ENCODE peak calls at places on chromosomes 16 and 17, in eight cellular contexts. V is ascending aorta; A is PC-3; R is AG10803; Y is CD8-positive, alpha-beta T cell; E is LNCaP clone FGC; L is fibroblast of the aortic adventitia; J is testis. K is an unnamed sample.

GRCh38 chr16:4461250-4462085 is 13.0 kb downstream of the NMRAL1 start:
- DNase-seq in V (no peak), J (no peak), R (no peak), E (no peak), A (no peak), Y (no peak), L (no peak), K (peak)

GRCh38 chr17:38919316-38920078 is 5.9 kb upstream of the LASP1NB start:
- DNase-seq in E (no peak), J (peak), R (no peak), Y (peak), V (no peak), A (no peak), L (no peak), K (no peak)

GRCh38 chr16:3311496-3311895 is 6.2 kb downstream of the ZNF75A start:
- DNase-seq in Y (no peak), E (no peak), L (no peak), J (no peak), V (no peak), A (no peak), R (no peak), K (no peak)

GRCh38 chr16:840561-841454 is 40.3 kb upstream of the GNG13 start:
- DNase-seq in R (no peak), L (no peak), J (no peak), E (no peak), A (no peak), V (no peak), Y (no peak), K (no peak)

GRCh38 chr16:74984194-74984669 is 691 bp downstream of the WDR59 start:
- DNase-seq in E (no peak), Y (no peak), A (peak), J (no peak), V (no peak), R (peak), L (peak), K (peak)

GRCh38 chr16:54657058-54657708 is 273.5 kb upstream of the IRX5 start:
- DNase-seq in R (peak), V (no peak), A (peak), J (peak), Y (no peak), L (peak), E (peak), K (peak)

GRCh38 chr17:64259922-64260321 is 3.1 kb downstream of the TEX2 start:
- DNase-seq in Y (no peak), J (no peak), R (peak), V (no peak), E (no peak), A (peak), L (peak), K (peak)

GRCh38 chr17:79325707-79326106 is 251.1 kb downstream of the ENGASE start:
- DNase-seq in R (no peak), E (no peak), V (no peak), J (peak), L (peak), Y (no peak), A (peak), K (peak)

GRCh38 chr16:13839577-13839976 is 80.4 kb upstream of the ERCC4 start:
- DNase-seq in Y (no peak), L (no peak), R (no peak), A (no peak), E (no peak), V (no peak), J (no peak), K (no peak)

GRCh38 chr17:43673516-43674323 is 12.0 kb upstream of the MEOX1 start:
- DNase-seq in Y (peak), E (no peak), R (peak), L (peak), A (peak), V (no peak), J (peak), K (peak)

GRCh38 chr16:2783581-2784375 is 3.6 kb downstream of the PRSS33 start:
- DNase-seq in Y (no peak), E (no peak), L (no peak), J (no peak), A (no peak), V (no peak), R (no peak), K (no peak)

GRCh38 chr16:22425036-22425801 is 50.8 kb upstream of the CDR2 start:
- DNase-seq in R (peak), A (no peak), J (peak), L (peak), Y (no peak), V (no peak), E (no peak), K (no peak)

GRCh38 chr17:30232015-30232821 is 3.3 kb downstream of the SLC6A4 start:
- DNase-seq in E (no peak), L (no peak), V (no peak), Y (no peak), A (no peak), J (no peak), R (no peak), K (no peak)

GRCh38 chr16:81041696-81042095 is 6.1 kb downstream of the ATMIN start:
- DNase-seq in L (no peak), V (no peak), E (no peak), Y (no peak), A (no peak), J (no peak), R (no peak), K (no peak)

GRCh38 chr16:29007865-29008593 is 23.2 kb downstream of the LAT start:
- DNase-seq in V (no peak), Y (peak), R (peak), A (peak), L (peak), J (peak), E (no peak), K (peak)

GRCh38 chr16:3188925-3189825 is 1.2 kb downstream of the OR1F1 start:
- DNase-seq in V (no peak), E (no peak), L (peak), R (peak), J (no peak), A (peak), Y (peak), K (peak)

GRCh38 chr17:57767561-57767960 is 22.5 kb upstream of the CCDC182 start:
- DNase-seq in E (no peak), A (no peak), Y (no peak), L (no peak), V (no peak), R (no peak), J (no peak), K (no peak)

GRCh38 chr16:54436342-54436741 is 149.8 kb upstream of the IRX3 start:
- DNase-seq in Y (no peak), E (no peak), R (no peak), A (no peak), L (no peak), V (no peak), J (no peak), K (no peak)

GRCh38 chr16:10514369-10515055 is 65.9 kb downstream of the EMP2 start:
- DNase-seq in V (no peak), L (peak), A (peak), J (peak), E (peak), R (peak), Y (no peak), K (peak)

GRCh38 chr17:50834786-50835562 is 412 bp upstream of the WFIKKN2 start:
- DNase-seq in L (peak), V (no peak), R (no peak), A (no peak), E (no peak), J (peak), Y (no peak), K (no peak)

GRCh38 chr16:4511441-4512082 is 27.0 kb downstream of the CDIP1 start:
- DNase-seq in A (peak), E (no peak), Y (no peak), V (no peak), J (peak), R (peak), L (peak), K (peak)

GRCh38 chr16:67666538-67667433 is at the start of the genes C16orf86 and ENKD1:
- DNase-seq in A (peak), V (no peak), J (peak), Y (peak), R (peak), E (no peak), L (peak), K (peak)

GRCh38 chr17:62807812-62808575 is at the start of gene MARCHF10:
- DNase-seq in E (no peak), R (no peak), A (peak), J (peak), Y (no peak), L (no peak), V (no peak), K (peak)

GRCh38 chr16:1224558-1224957 is 510 bp downstream of the TPSG1 start:
- DNase-seq in A (no peak), J (no peak), R (no peak), L (no peak), Y (no peak), V (no peak), E (no peak), K (no peak)

GRCh38 chr17:71084838-71085237 is 915.5 kb downstream of the KCNJ2 start:
- DNase-seq in Y (no peak), L (no peak), A (no peak), V (no peak), E (no peak), R (no peak), J (no peak), K (no peak)

GRCh38 chr17:71080937-71081336 is 911.6 kb downstream of the KCNJ2 start:
- DNase-seq in R (no peak), J (no peak), Y (no peak), L (no peak), E (no peak), V (no peak), A (no peak), K (no peak)

GRCh38 chr17:71084219-71084618 is 914.9 kb downstream of the KCNJ2 start:
- DNase-seq in R (peak), E (no peak), J (peak), L (peak), Y (no peak), A (peak), V (no peak), K (peak)

GRCh38 chr17:71081666-71082065 is 912.3 kb downstream of the KCNJ2 start:
- DNase-seq in E (no peak), L (no peak), Y (no peak), J (no peak), V (no peak), A (no peak), R (no peak), K (no peak)

DNA sequence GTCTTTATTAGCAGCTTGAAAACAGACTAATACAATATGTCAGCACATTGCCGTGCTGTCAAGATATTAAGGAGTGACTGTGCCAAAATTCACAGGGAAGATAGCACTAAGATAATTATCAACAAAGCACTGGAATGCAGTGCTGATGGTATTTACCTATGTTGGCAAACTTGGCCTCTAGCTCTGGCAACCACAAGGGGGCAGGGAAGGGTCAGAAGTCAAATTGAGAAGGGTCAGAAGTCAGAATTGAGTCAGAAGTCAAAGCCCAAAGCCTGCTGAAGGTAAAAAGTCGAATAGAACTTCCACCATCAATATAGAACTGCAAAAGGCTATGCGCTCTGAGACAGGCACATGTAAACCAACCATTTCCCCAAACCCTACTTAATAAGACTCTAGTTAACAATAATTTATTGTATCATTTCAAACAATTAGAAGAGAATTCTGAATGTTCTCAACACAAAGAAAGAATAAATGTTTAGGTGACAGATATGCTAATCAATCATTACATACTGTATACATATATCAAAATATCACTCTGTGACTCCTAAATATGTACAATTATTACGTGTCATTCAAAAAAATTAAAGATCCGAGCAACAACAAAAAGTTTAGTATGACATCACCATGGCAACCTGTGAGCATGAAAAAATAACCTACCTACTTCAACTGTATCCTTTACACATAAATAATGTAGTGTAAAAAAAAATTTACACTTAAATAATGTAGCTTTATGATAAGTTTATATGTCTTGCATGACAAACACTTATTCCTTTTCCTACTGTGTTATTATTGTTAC is 916.1 kb downstream of the KCNJ2 start:
- DNase-seq in A (peak), R (peak), L (no peak), V (no peak), E (peak), J (peak), Y (no peak), K (peak)
- TF ChIP-seq CTCF in A (peak), R (peak), L (no peak), V (no peak), E (peak), J (no peak), Y (no peak), K (peak)

DNA sequence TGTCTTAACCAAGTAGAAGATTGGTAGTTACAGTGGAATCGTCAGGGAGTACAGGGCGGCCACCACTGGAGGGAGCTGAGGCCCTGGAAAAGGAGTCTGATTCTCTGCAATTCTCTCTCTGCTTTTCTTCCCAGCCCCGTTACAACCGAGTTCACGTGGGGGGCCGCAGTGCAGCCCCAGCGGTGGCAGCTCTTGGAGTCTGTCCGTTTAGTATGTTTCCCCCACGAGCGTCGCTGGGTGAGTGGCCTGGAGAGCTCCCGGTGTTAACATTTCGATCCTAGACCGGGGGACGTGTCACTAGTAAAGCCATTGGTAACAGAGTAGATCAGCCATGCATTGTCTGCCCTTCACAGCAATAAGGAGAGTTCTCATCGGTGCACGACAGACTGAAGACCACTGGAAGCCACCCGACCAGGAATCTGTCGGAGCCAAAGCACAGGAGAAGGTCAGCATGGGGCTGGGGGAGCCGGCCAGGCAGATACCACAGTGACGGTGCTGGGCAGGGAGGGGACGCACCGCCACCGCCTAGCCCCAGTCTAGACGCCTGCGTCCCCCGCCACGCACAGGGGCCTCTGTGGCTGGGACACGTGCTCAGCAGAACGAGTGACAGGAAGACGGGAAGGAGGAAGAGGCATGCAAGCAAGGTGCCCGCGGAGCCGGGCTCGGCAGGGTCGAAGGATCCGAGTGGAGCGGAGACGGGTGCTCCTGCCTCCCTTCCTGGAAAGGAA is 15.7 kb downstream of the SLC16A3 start:
- DNase-seq in A (peak), J (peak), Y (no peak), R (peak), V (no peak), E (no peak), L (peak), K (no peak)
- TF ChIP-seq CTCF in A (peak), J (peak), Y (peak), R (peak), V (no peak), E (peak), L (peak), K (peak)

DNA sequence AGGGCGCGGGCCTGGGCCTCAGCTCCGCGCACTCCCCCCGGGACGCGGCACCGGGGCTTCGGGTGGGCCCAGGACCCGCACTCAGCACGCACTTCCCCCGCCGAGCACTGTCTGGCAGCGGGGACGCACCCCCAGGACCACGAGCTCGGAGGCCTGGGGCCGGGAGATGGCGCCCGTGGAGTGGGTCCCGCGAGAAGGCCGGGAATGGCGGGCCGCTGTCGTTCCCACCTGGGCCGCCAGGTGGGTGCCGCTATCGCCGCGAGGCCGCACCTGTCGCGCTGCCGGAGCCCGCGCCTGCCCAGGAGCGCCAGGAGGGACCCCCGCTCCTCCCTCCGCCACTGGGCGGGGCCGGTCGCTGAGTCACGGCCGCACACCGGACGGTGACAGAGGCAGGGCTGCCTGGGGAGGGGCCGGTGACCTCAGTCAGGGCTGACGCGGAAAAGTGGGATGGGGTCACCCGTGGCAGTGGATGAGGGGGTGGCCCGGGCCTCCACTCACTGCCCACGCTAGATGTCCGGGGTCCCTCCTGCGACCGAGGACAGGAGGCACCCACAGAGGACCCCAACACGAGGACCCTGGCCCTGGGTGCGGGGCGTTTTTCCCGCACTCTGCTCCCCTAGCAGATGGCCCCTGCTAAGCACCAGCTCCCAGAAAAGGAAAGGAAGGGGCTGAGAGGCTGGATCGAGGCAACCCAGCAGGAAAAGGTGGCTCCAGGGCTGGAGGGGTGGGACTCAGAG is 6.9 kb upstream of the ACTG1 start:
- DNase-seq in Y (peak), V (no peak), R (no peak), J (no peak), L (no peak), A (peak), E (no peak), K (peak)
- TF ChIP-seq CTCF in Y (peak), V (peak), R (no peak), J (peak), L (peak), A (peak), E (peak), K (peak)

GRCh38 chr16:87839542-87840461 is 29.5 kb downstream of the SLC7A5 start:
- DNase-seq in A (no peak), V (no peak), E (no peak), J (no peak), L (no peak), R (no peak), Y (no peak), K (no peak)
- TF ChIP-seq CTCF in A (no peak), V (no peak), E (no peak), J (no peak), L (no peak), R (no peak), Y (no peak), K (no peak)

K was measured in RWPE1.